ENCODE peak calls at places on chromosomes 12 and 14, in nine cellular contexts. W is IMR-90, C is nephron progenitor cell, P is A549, N is GM13976, O is GM10248, Z is lower leg skin, R is heart left ventricle, G is heart right ventricle. T is an unnamed sample.

GRCh38 chr12:76586764-76587395 is 27.3 kb upstream of the OSBPL8 start:
- DNase-seq in Z (peak; percentile 42), G (no peak), N (peak; percentile 34), R (no peak), O (peak; percentile 20), C (peak; percentile 5), P (peak; percentile 57), W (peak; percentile 67), T (peak; percentile 16)

GRCh38 chr12:52591521-52591920 is 9.7 kb downstream of the KRT72 start:
- DNase-seq in O (no peak), C (no peak), G (no peak), Z (no peak), W (no peak), P (no peak), R (no peak), N (no peak), T (no peak)

GRCh38 chr12:118064608-118065007 is 3.6 kb upstream of the WSB2 start:
- DNase-seq in C (no peak), G (no peak), W (no peak), P (no peak), R (no peak), O (no peak), Z (no peak), N (peak; percentile 53), T (peak; percentile 27)

GRCh38 chr12:3704512-3705348 is 48.2 kb downstream of the CRACR2A start:
- DNase-seq in R (no peak), G (no peak), N (peak; percentile 35), P (no peak), O (no peak), C (no peak), Z (no peak), W (peak; percentile 10), T (no peak)

GRCh38 chr14:59055439-59056045 is 132.9 kb upstream of the DAAM1 start:
- DNase-seq in R (no peak), C (peak; percentile 41), O (peak; percentile 61), G (no peak), P (peak; percentile 28), Z (peak; percentile 21), N (peak; percentile 66), W (peak; percentile 72), T (no peak)

GRCh38 chr14:36522347-36522971 is 2.4 kb upstream of the NKX2-1 start:
- DNase-seq in Z (no peak), G (no peak), R (no peak), P (no peak), N (peak; percentile 18), W (no peak), C (peak; percentile 40), O (peak; percentile 19), T (no peak)

GRCh38 chr14:61749867-61750266 is 12.4 kb upstream of the SNAPC1 start:
- DNase-seq in R (no peak), W (no peak), G (no peak), Z (no peak), N (no peak), C (no peak), P (peak; percentile 65), O (no peak), T (no peak)

GRCh38 chr12:124087251-124088141 is 114.5 kb downstream of the ZNF664 start:
- DNase-seq in P (no peak), Z (no peak), C (peak; percentile 12), R (no peak), N (no peak), W (no peak), G (no peak), O (no peak), T (no peak)

GRCh38 chr14:71692496-71692895 is 239.7 kb upstream of the RGS6 start:
- DNase-seq in N (no peak), C (no peak), O (no peak), P (no peak), W (peak; percentile 69), Z (no peak), R (no peak), G (no peak), T (no peak)

GRCh38 chr12:24499151-24500146 is 449.5 kb downstream of the BCAT1 start:
- DNase-seq in G (no peak), P (no peak), Z (no peak), C (no peak), R (no peak), O (no peak), N (no peak), W (peak; percentile 79), T (no peak)

GRCh38 chr14:54818201-54819133 is 84.2 kb downstream of the GCH1 start:
- DNase-seq in C (no peak), Z (no peak), O (no peak), P (no peak), W (peak; percentile 69), R (no peak), N (no peak), G (no peak), T (no peak)

GRCh38 chr12:66066071-66066928 is 64.2 kb downstream of the LLPH start:
- DNase-seq in N (no peak), O (no peak), G (no peak), C (no peak), P (no peak), W (peak; percentile 76), R (no peak), Z (no peak), T (no peak)

DNA sequence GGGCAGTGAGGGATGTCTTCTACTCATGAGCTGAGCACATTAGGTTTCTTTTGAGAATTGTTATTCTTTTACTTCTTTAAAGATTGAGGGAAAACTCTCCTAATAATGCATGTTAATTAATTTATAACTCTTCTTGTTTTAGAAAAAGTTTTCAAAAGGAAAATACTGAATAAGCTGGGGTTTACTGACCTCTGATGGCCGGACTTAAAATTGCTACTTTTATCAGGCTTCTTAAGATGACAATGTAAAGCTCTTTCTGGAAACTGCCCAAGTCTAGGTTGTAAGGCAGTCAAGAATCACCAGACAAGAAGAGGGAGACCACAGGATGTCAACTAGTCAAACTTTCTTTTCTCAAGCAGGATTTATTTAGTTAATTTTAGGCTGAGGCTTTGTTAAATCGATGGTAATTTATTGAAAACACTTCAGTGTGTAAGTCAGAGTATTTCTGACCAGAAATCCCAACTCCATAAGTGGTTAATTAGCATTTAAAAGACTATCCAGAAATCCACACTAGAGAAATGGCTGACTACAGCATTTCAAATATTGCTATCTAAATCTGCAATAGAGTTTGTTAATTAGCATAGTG is 82.1 kb downstream of the AVPR1A start:
- DNase-seq in C (no peak), N (no peak), Z (no peak), R (no peak), O (no peak), P (peak; percentile 71), W (peak; percentile 75), G (no peak), T (peak; percentile 23)
- TF ChIP-seq CTCF in C (peak; percentile 61), N (no peak), Z (no peak), R (peak; percentile 22), O (peak; percentile 8), P (peak; percentile 84), W (peak; percentile 70), G (peak; percentile 70), T (peak; percentile 65)

GRCh38 chr12:25829192-25829591 is 129.3 kb upstream of the RASSF8 start:
- DNase-seq in O (no peak), R (no peak), N (no peak), G (no peak), P (peak; percentile 77), C (no peak), W (peak; percentile 98), Z (peak; percentile 23), T (no peak)

GRCh38 chr12:25827747-25828146 is 130.7 kb upstream of the RASSF8 start:
- DNase-seq in C (no peak), R (no peak), Z (no peak), N (no peak), G (no peak), O (no peak), P (no peak), W (peak; percentile 28), T (no peak)

GRCh38 chr12:25830456-25830855 is 128.0 kb upstream of the RASSF8 start:
- DNase-seq in P (no peak), Z (no peak), O (no peak), W (no peak), G (no peak), N (no peak), C (no peak), R (no peak), T (no peak)

GRCh38 chr12:25827141-25827540 is 131.3 kb upstream of the RASSF8 start:
- DNase-seq in W (no peak), P (no peak), C (no peak), Z (no peak), O (no peak), G (no peak), R (no peak), N (no peak), T (no peak)

DNA sequence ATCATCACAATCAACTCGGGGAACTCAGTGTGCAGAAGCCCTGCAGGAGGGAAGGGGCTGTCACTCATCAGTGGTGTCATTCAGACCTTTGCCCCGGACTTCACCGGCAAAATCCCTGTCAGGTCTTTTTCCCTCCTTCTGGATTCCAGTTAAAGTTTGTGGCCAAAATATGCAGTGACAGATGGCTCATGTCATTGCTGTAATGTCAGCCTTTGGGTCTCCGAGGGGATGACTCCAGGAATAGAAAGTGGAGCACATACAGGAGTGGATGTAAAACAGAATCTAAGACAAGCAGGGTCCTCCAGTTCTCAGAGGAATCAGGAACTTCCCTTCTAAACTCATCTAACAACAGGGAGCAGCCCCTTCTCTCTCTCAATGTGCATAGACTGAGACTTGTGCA is 130.3 kb upstream of the RASSF8 start:
- DNase-seq in Z (no peak), W (no peak), O (no peak), R (no peak), N (no peak), P (no peak), G (no peak), C (no peak), T (no peak)
- TF ChIP-seq CTCF in Z (no peak), W (no peak), O (no peak), R (no peak), N (no peak), P (no peak), G (no peak), C (no peak), T (no peak)

GRCh38 chr14:20698018-20698329 is 9.4 kb downstream of the ANG start:
- DNase-seq in W (no peak), N (no peak), O (no peak), C (no peak), G (no peak), P (no peak), R (no peak), Z (no peak), T (no peak)
- TF ChIP-seq CTCF in W (no peak), N (no peak), O (no peak), C (no peak), G (no peak), P (no peak), R (no peak), Z (no peak), T (no peak)

DNA sequence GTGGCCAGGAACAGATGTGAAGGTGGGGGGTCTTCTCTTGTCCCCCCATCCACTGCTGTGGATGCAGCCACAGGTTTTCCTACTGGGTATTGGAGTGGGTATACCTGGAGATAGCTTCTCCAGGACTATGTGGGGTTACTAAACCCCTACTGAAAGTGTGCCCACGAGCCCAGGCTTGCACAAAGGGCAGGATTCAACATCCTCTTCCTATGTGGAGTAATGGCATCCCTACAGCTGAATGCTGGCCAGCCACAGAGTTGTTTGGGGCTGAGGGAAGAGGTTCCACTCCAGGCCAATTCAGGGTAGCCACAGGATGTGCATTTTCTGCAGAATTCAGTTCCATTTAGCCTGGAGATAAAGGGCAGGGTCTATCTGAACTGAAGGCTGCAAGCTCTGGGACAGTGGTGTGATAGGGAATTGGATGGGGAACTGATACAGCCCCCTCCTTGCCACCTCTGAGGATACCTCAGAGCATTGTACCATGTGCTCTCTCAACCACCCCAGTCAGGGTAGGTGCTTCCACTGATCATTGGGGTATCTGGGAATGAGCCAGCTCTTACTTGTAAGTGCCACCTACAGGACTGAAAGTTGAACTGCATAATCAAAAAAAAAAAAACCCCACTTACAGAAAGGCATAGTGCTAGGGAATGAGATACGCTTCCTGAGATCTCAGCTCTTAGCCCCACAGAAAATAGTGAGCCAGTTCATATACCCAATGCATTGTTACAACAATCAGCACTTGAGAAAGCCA is 187.1 kb downstream of the KITLG start:
- DNase-seq in O (peak; percentile 22), N (no peak), R (no peak), W (peak; percentile 35), P (peak; percentile 53), G (no peak), C (no peak), Z (no peak), T (no peak)
- TF ChIP-seq CTCF in O (no peak), N (peak; percentile 16), R (no peak), W (peak; percentile 35), P (peak; percentile 23), G (no peak), C (no peak), Z (no peak), T (peak; percentile 72)